ENCODE peak calls at places on chromosome 11, in nine cellular contexts. One of them, this sample, is unnamed.

GRCh38 chr11:12585861-12586260 is 88.4 kb upstream of the TEAD1 start:
- DNase-seq in HTR-8/SVneo: no peak
- DNase-seq in stimulated activated CD4-positive, alpha-beta T cell treated with anti-CD3 and anti-CD28 coated beads, Interleukin-15, amount 100 ng/mL, for 1 hour: no peak
- DNase-seq in HCT116: no peak
- DNase-seq in NCI-H1092: peak
- DNase-seq in C1 segment of cervical spinal cord: no peak
- DNase-seq in fibroblast of mammary gland: peak
- DNase-seq in Caki2: no peak
- DNase-seq in heart left ventricle: no peak
- DNase-seq in this sample: no peak

GRCh38 chr11:65489061-65489705 is 9.7 kb upstream of the MALAT1 start:
- DNase-seq in heart left ventricle: peak
- DNase-seq in HTR-8/SVneo: peak
- DNase-seq in stimulated activated CD4-positive, alpha-beta T cell treated with anti-CD3 and anti-CD28 coated beads, Interleukin-15, amount 100 ng/mL, for 1 hour: no peak
- DNase-seq in Caki2: peak
- DNase-seq in NCI-H1092: no peak
- DNase-seq in HCT116: no peak
- DNase-seq in fibroblast of mammary gland: peak
- DNase-seq in C1 segment of cervical spinal cord: peak
- DNase-seq in this sample: no peak

GRCh38 chr11:44562836-44563460 is 2.5 kb upstream of the CD82 start:
- DNase-seq in HTR-8/SVneo: no peak
- DNase-seq in heart left ventricle: no peak
- DNase-seq in Caki2: no peak
- DNase-seq in stimulated activated CD4-positive, alpha-beta T cell treated with anti-CD3 and anti-CD28 coated beads, Interleukin-15, amount 100 ng/mL, for 1 hour: no peak
- DNase-seq in C1 segment of cervical spinal cord: no peak
- DNase-seq in fibroblast of mammary gland: no peak
- DNase-seq in HCT116: no peak
- DNase-seq in NCI-H1092: no peak
- DNase-seq in this sample: no peak

GRCh38 chr11:60788401-60789110 is 3.4 kb downstream of the MS4A10 start:
- DNase-seq in NCI-H1092: peak
- DNase-seq in HTR-8/SVneo: no peak
- DNase-seq in stimulated activated CD4-positive, alpha-beta T cell treated with anti-CD3 and anti-CD28 coated beads, Interleukin-15, amount 100 ng/mL, for 1 hour: no peak
- DNase-seq in Caki2: no peak
- DNase-seq in HCT116: no peak
- DNase-seq in fibroblast of mammary gland: no peak
- DNase-seq in C1 segment of cervical spinal cord: peak
- DNase-seq in heart left ventricle: no peak
- DNase-seq in this sample: no peak

GRCh38 chr11:87223816-87224215 is 186.1 kb downstream of the TMEM135 start:
- DNase-seq in NCI-H1092: no peak
- DNase-seq in heart left ventricle: no peak
- DNase-seq in fibroblast of mammary gland: peak
- DNase-seq in HCT116: no peak
- DNase-seq in HTR-8/SVneo: no peak
- DNase-seq in stimulated activated CD4-positive, alpha-beta T cell treated with anti-CD3 and anti-CD28 coated beads, Interleukin-15, amount 100 ng/mL, for 1 hour: no peak
- DNase-seq in Caki2: no peak
- DNase-seq in C1 segment of cervical spinal cord: no peak
- DNase-seq in this sample: no peak

GRCh38 chr11:3130269-3131071 is 34.6 kb downstream of the OSBPL5 start:
- DNase-seq in fibroblast of mammary gland: no peak
- DNase-seq in stimulated activated CD4-positive, alpha-beta T cell treated with anti-CD3 and anti-CD28 coated beads, Interleukin-15, amount 100 ng/mL, for 1 hour: no peak
- DNase-seq in C1 segment of cervical spinal cord: peak
- DNase-seq in NCI-H1092: peak
- DNase-seq in Caki2: no peak
- DNase-seq in heart left ventricle: peak
- DNase-seq in HTR-8/SVneo: no peak
- DNase-seq in HCT116: no peak
- DNase-seq in this sample: no peak

GRCh38 chr11:128302425-128303186 is 284.8 kb downstream of the ETS1 start:
- DNase-seq in fibroblast of mammary gland: no peak
- DNase-seq in C1 segment of cervical spinal cord: no peak
- DNase-seq in stimulated activated CD4-positive, alpha-beta T cell treated with anti-CD3 and anti-CD28 coated beads, Interleukin-15, amount 100 ng/mL, for 1 hour: peak
- DNase-seq in HTR-8/SVneo: no peak
- DNase-seq in NCI-H1092: no peak
- DNase-seq in heart left ventricle: no peak
- DNase-seq in HCT116: no peak
- DNase-seq in Caki2: no peak
- DNase-seq in this sample: peak

GRCh38 chr11:72160319-72160718 is 24.8 kb downstream of the FOLR3 start:
- DNase-seq in heart left ventricle: no peak
- DNase-seq in HCT116: no peak
- DNase-seq in Caki2: no peak
- DNase-seq in HTR-8/SVneo: no peak
- DNase-seq in fibroblast of mammary gland: peak
- DNase-seq in NCI-H1092: no peak
- DNase-seq in stimulated activated CD4-positive, alpha-beta T cell treated with anti-CD3 and anti-CD28 coated beads, Interleukin-15, amount 100 ng/mL, for 1 hour: no peak
- DNase-seq in C1 segment of cervical spinal cord: no peak
- DNase-seq in this sample: no peak

GRCh38 chr11:91459840-91460239 is 764.8 kb upstream of the FAT3 start:
- DNase-seq in stimulated activated CD4-positive, alpha-beta T cell treated with anti-CD3 and anti-CD28 coated beads, Interleukin-15, amount 100 ng/mL, for 1 hour: no peak
- DNase-seq in C1 segment of cervical spinal cord: no peak
- DNase-seq in heart left ventricle: no peak
- DNase-seq in NCI-H1092: no peak
- DNase-seq in fibroblast of mammary gland: no peak
- DNase-seq in HCT116: no peak
- DNase-seq in HTR-8/SVneo: no peak
- DNase-seq in Caki2: no peak
- DNase-seq in this sample: no peak

GRCh38 chr11:61532136-61533038 is 23.8 kb downstream of the LRRC10B start:
- DNase-seq in heart left ventricle: no peak
- DNase-seq in HCT116: no peak
- DNase-seq in Caki2: no peak
- DNase-seq in HTR-8/SVneo: peak
- DNase-seq in stimulated activated CD4-positive, alpha-beta T cell treated with anti-CD3 and anti-CD28 coated beads, Interleukin-15, amount 100 ng/mL, for 1 hour: peak
- DNase-seq in fibroblast of mammary gland: peak
- DNase-seq in NCI-H1092: peak
- DNase-seq in C1 segment of cervical spinal cord: no peak
- DNase-seq in this sample: peak

GRCh38 chr11:78291754-78292108 is 103.0 kb downstream of the USP35 start:
- DNase-seq in C1 segment of cervical spinal cord: no peak
- DNase-seq in stimulated activated CD4-positive, alpha-beta T cell treated with anti-CD3 and anti-CD28 coated beads, Interleukin-15, amount 100 ng/mL, for 1 hour: no peak
- DNase-seq in HCT116: no peak
- DNase-seq in NCI-H1092: no peak
- DNase-seq in HTR-8/SVneo: no peak
- DNase-seq in Caki2: no peak
- DNase-seq in heart left ventricle: no peak
- DNase-seq in fibroblast of mammary gland: no peak
- DNase-seq in this sample: peak

GRCh38 chr11:35622070-35622469 is 3.8 kb downstream of the FJX1 start:
- DNase-seq in Caki2: peak
- DNase-seq in stimulated activated CD4-positive, alpha-beta T cell treated with anti-CD3 and anti-CD28 coated beads, Interleukin-15, amount 100 ng/mL, for 1 hour: no peak
- DNase-seq in heart left ventricle: no peak
- DNase-seq in NCI-H1092: no peak
- DNase-seq in fibroblast of mammary gland: peak
- DNase-seq in HTR-8/SVneo: peak
- DNase-seq in C1 segment of cervical spinal cord: no peak
- DNase-seq in HCT116: no peak
- DNase-seq in this sample: no peak

GRCh38 chr11:876550-876949 is 33.9 kb downstream of the TSPAN4 start:
- DNase-seq in stimulated activated CD4-positive, alpha-beta T cell treated with anti-CD3 and anti-CD28 coated beads, Interleukin-15, amount 100 ng/mL, for 1 hour: no peak
- DNase-seq in fibroblast of mammary gland: no peak
- DNase-seq in NCI-H1092: peak
- DNase-seq in Caki2: no peak
- DNase-seq in C1 segment of cervical spinal cord: peak
- DNase-seq in HCT116: no peak
- DNase-seq in heart left ventricle: peak
- DNase-seq in HTR-8/SVneo: no peak
- DNase-seq in this sample: no peak

GRCh38 chr11:133503776-133504175 is 28.5 kb downstream of the OPCML start:
- DNase-seq in HCT116: no peak
- DNase-seq in HTR-8/SVneo: no peak
- DNase-seq in heart left ventricle: no peak
- DNase-seq in fibroblast of mammary gland: no peak
- DNase-seq in NCI-H1092: no peak
- DNase-seq in stimulated activated CD4-positive, alpha-beta T cell treated with anti-CD3 and anti-CD28 coated beads, Interleukin-15, amount 100 ng/mL, for 1 hour: no peak
- DNase-seq in Caki2: no peak
- DNase-seq in C1 segment of cervical spinal cord: no peak
- DNase-seq in this sample: no peak

GRCh38 chr11:6927030-6927617 is 898 bp downstream of the ZNF215 start:
- DNase-seq in HCT116: peak
- DNase-seq in stimulated activated CD4-positive, alpha-beta T cell treated with anti-CD3 and anti-CD28 coated beads, Interleukin-15, amount 100 ng/mL, for 1 hour: no peak
- DNase-seq in heart left ventricle: no peak
- DNase-seq in fibroblast of mammary gland: no peak
- DNase-seq in NCI-H1092: no peak
- DNase-seq in HTR-8/SVneo: no peak
- DNase-seq in Caki2: no peak
- DNase-seq in C1 segment of cervical spinal cord: no peak
- DNase-seq in this sample: no peak

GRCh38 chr11:28569099-28569498 is 460.9 kb downstream of the METTL15 start:
- DNase-seq in HTR-8/SVneo: no peak
- DNase-seq in Caki2: no peak
- DNase-seq in fibroblast of mammary gland: no peak
- DNase-seq in HCT116: no peak
- DNase-seq in heart left ventricle: no peak
- DNase-seq in NCI-H1092: no peak
- DNase-seq in C1 segment of cervical spinal cord: no peak
- DNase-seq in stimulated activated CD4-positive, alpha-beta T cell treated with anti-CD3 and anti-CD28 coated beads, Interleukin-15, amount 100 ng/mL, for 1 hour: no peak
- DNase-seq in this sample: no peak

GRCh38 chr11:116420770-116421528 is 351.8 kb downstream of the BUD13 start:
- DNase-seq in C1 segment of cervical spinal cord: no peak
- DNase-seq in stimulated activated CD4-positive, alpha-beta T cell treated with anti-CD3 and anti-CD28 coated beads, Interleukin-15, amount 100 ng/mL, for 1 hour: no peak
- DNase-seq in HTR-8/SVneo: no peak
- DNase-seq in Caki2: no peak
- DNase-seq in fibroblast of mammary gland: peak
- DNase-seq in HCT116: peak
- DNase-seq in NCI-H1092: peak
- DNase-seq in heart left ventricle: no peak
- DNase-seq in this sample: no peak

GRCh38 chr11:134905966-134906955 is 494.2 kb upstream of the B3GAT1 start:
- DNase-seq in NCI-H1092: peak
- DNase-seq in stimulated activated CD4-positive, alpha-beta T cell treated with anti-CD3 and anti-CD28 coated beads, Interleukin-15, amount 100 ng/mL, for 1 hour: no peak
- DNase-seq in C1 segment of cervical spinal cord: no peak
- DNase-seq in fibroblast of mammary gland: no peak
- DNase-seq in Caki2: no peak
- DNase-seq in heart left ventricle: peak
- DNase-seq in HCT116: no peak
- DNase-seq in HTR-8/SVneo: no peak
- DNase-seq in this sample: no peak

GRCh38 chr11:47160753-47161133 is 15.9 kb downstream of the ARFGAP2 start:
- DNase-seq in fibroblast of mammary gland: no peak
- DNase-seq in heart left ventricle: peak
- DNase-seq in C1 segment of cervical spinal cord: no peak
- DNase-seq in HTR-8/SVneo: no peak
- DNase-seq in NCI-H1092: no peak
- DNase-seq in Caki2: peak
- DNase-seq in HCT116: no peak
- DNase-seq in stimulated activated CD4-positive, alpha-beta T cell treated with anti-CD3 and anti-CD28 coated beads, Interleukin-15, amount 100 ng/mL, for 1 hour: no peak
- DNase-seq in this sample: no peak

GRCh38 chr11:20355221-20356219 is 8.0 kb upstream of the HTATIP2 start:
- DNase-seq in stimulated activated CD4-positive, alpha-beta T cell treated with anti-CD3 and anti-CD28 coated beads, Interleukin-15, amount 100 ng/mL, for 1 hour: no peak
- DNase-seq in Caki2: peak
- DNase-seq in NCI-H1092: peak
- DNase-seq in heart left ventricle: peak
- DNase-seq in fibroblast of mammary gland: peak
- DNase-seq in HCT116: peak
- DNase-seq in HTR-8/SVneo: no peak
- DNase-seq in C1 segment of cervical spinal cord: no peak
- DNase-seq in this sample: peak

GRCh38 chr11:66864172-66864901 is 7.5 kb downstream of the LRFN4 start:
- DNase-seq in stimulated activated CD4-positive, alpha-beta T cell treated with anti-CD3 and anti-CD28 coated beads, Interleukin-15, amount 100 ng/mL, for 1 hour: no peak
- DNase-seq in heart left ventricle: no peak
- DNase-seq in C1 segment of cervical spinal cord: peak
- DNase-seq in Caki2: no peak
- DNase-seq in NCI-H1092: no peak
- DNase-seq in fibroblast of mammary gland: no peak
- DNase-seq in HTR-8/SVneo: no peak
- DNase-seq in HCT116: no peak
- DNase-seq in this sample: no peak

GRCh38 chr11:9070740-9071476 is 20.5 kb downstream of the SCUBE2 start:
- DNase-seq in HCT116: no peak
- DNase-seq in stimulated activated CD4-positive, alpha-beta T cell treated with anti-CD3 and anti-CD28 coated beads, Interleukin-15, amount 100 ng/mL, for 1 hour: no peak
- DNase-seq in fibroblast of mammary gland: no peak
- DNase-seq in Caki2: no peak
- DNase-seq in C1 segment of cervical spinal cord: no peak
- DNase-seq in HTR-8/SVneo: no peak
- DNase-seq in NCI-H1092: no peak
- DNase-seq in heart left ventricle: no peak
- DNase-seq in this sample: no peak

GRCh38 chr11:132943737-132944556 is 588.4 kb downstream of the OPCML start:
- DNase-seq in HTR-8/SVneo: no peak
- DNase-seq in fibroblast of mammary gland: no peak
- DNase-seq in NCI-H1092: peak
- DNase-seq in stimulated activated CD4-positive, alpha-beta T cell treated with anti-CD3 and anti-CD28 coated beads, Interleukin-15, amount 100 ng/mL, for 1 hour: no peak
- DNase-seq in Caki2: no peak
- DNase-seq in C1 segment of cervical spinal cord: peak
- DNase-seq in HCT116: no peak
- DNase-seq in heart left ventricle: no peak
- DNase-seq in this sample: no peak

GRCh38 chr11:14275081-14275480 is 83.9 kb downstream of the RRAS2 start:
- DNase-seq in stimulated activated CD4-positive, alpha-beta T cell treated with anti-CD3 and anti-CD28 coated beads, Interleukin-15, amount 100 ng/mL, for 1 hour: no peak
- DNase-seq in HTR-8/SVneo: no peak
- DNase-seq in heart left ventricle: no peak
- DNase-seq in HCT116: no peak
- DNase-seq in fibroblast of mammary gland: no peak
- DNase-seq in NCI-H1092: no peak
- DNase-seq in Caki2: no peak
- DNase-seq in C1 segment of cervical spinal cord: no peak
- DNase-seq in this sample: no peak

GRCh38 chr11:111303476-111303875 is 5.1 kb downstream of the POU2AF3 start:
- DNase-seq in fibroblast of mammary gland: no peak
- DNase-seq in heart left ventricle: no peak
- DNase-seq in HCT116: no peak
- DNase-seq in NCI-H1092: peak
- DNase-seq in stimulated activated CD4-positive, alpha-beta T cell treated with anti-CD3 and anti-CD28 coated beads, Interleukin-15, amount 100 ng/mL, for 1 hour: no peak
- DNase-seq in Caki2: peak
- DNase-seq in C1 segment of cervical spinal cord: no peak
- DNase-seq in HTR-8/SVneo: no peak
- DNase-seq in this sample: no peak

GRCh38 chr11:59841514-59841913 is 3.8 kb downstream of the CBLIF start:
- DNase-seq in Caki2: no peak
- DNase-seq in HCT116: no peak
- DNase-seq in fibroblast of mammary gland: no peak
- DNase-seq in C1 segment of cervical spinal cord: no peak
- DNase-seq in NCI-H1092: no peak
- DNase-seq in stimulated activated CD4-positive, alpha-beta T cell treated with anti-CD3 and anti-CD28 coated beads, Interleukin-15, amount 100 ng/mL, for 1 hour: no peak
- DNase-seq in HTR-8/SVneo: no peak
- DNase-seq in heart left ventricle: no peak
- DNase-seq in this sample: no peak

GRCh38 chr11:44630511-44631210 is 65.2 kb downstream of the CD82 start:
- DNase-seq in C1 segment of cervical spinal cord: no peak
- DNase-seq in NCI-H1092: no peak
- DNase-seq in fibroblast of mammary gland: no peak
- DNase-seq in HTR-8/SVneo: no peak
- DNase-seq in Caki2: no peak
- DNase-seq in heart left ventricle: no peak
- DNase-seq in stimulated activated CD4-positive, alpha-beta T cell treated with anti-CD3 and anti-CD28 coated beads, Interleukin-15, amount 100 ng/mL, for 1 hour: no peak
- DNase-seq in HCT116: no peak
- DNase-seq in this sample: no peak